ENCODE peak calls at places on chromosomes 2 and 18, in seven cellular contexts. S is neural progenitor cell; E is CD4-positive, alpha-beta T cell; T is heart right ventricle; A is WERI-Rb-1; Z is epithelial cell of esophagus; D is lower lobe of right lung. N is an unnamed sample.

GRCh38 chr2:59630789-59631188 is 922.7 kb downstream of the BCL11A start:
- DNase-seq in T (no peak), A (no peak), E (no peak), D (no peak), Z (no peak), S (no peak), N (no peak)

GRCh38 chr2:188645982-188646381 is 328.2 kb upstream of the COL3A1 start:
- DNase-seq in S (no peak), E (no peak), D (no peak), T (no peak), A (no peak), Z (no peak), N (no peak)

GRCh38 chr2:239597216-239597615 is 196.4 kb upstream of the HDAC4 start:
- DNase-seq in S (no peak), A (no peak), Z (no peak), T (no peak), E (no peak), D (peak), N (no peak)

GRCh38 chr2:239327536-239328305 is 73.1 kb downstream of the HDAC4 start:
- DNase-seq in T (no peak), S (no peak), E (no peak), Z (no peak), D (no peak), A (no peak), N (no peak)

GRCh38 chr18:62384610-62385097 is 59.5 kb downstream of the TNFRSF11A start:
- DNase-seq in S (peak), E (no peak), A (no peak), T (no peak), Z (peak), D (no peak), N (peak)

GRCh38 chr2:176117823-176118376 is 1.3 kb downstream of the HOXD10 start:
- DNase-seq in T (no peak), A (no peak), E (no peak), Z (no peak), S (no peak), D (no peak), N (no peak)

GRCh38 chr2:46970334-46971288 is 55.0 kb upstream of the MCFD2 start:
- DNase-seq in E (no peak), T (no peak), A (no peak), S (no peak), Z (peak), D (peak), N (peak)

GRCh38 chr18:29328932-29329331 is 1152.0 kb upstream of the CDH2 start:
- DNase-seq in S (no peak), Z (no peak), T (no peak), A (no peak), D (no peak), E (no peak), N (no peak)

GRCh38 chr2:219484343-219485200 is 14.1 kb upstream of the GMPPA start:
- DNase-seq in A (no peak), D (no peak), S (peak), E (no peak), Z (no peak), T (no peak), N (no peak)

GRCh38 chr2:35614640-35615039 is 740.9 kb upstream of the CRIM1 start:
- DNase-seq in A (no peak), D (no peak), T (no peak), Z (no peak), S (no peak), E (no peak), N (no peak)

GRCh38 chr2:160510617-160511016 is 17.0 kb upstream of the RBMS1 start:
- DNase-seq in Z (no peak), S (no peak), E (no peak), T (no peak), D (no peak), A (no peak), N (no peak)

GRCh38 chr18:8812631-8813030 is 107.3 kb downstream of the MTCL1 start:
- DNase-seq in T (no peak), Z (no peak), A (no peak), D (no peak), E (no peak), S (no peak), N (no peak)

GRCh38 chr2:241507430-241508239 is 749 bp downstream of the STK25 start:
- DNase-seq in D (peak), E (peak), S (peak), A (peak), T (no peak), Z (peak), N (peak)

GRCh38 chr2:239781461-239781860 is 243.7 kb downstream of the NDUFA10 start:
- DNase-seq in E (no peak), S (no peak), A (no peak), Z (no peak), T (no peak), D (no peak), N (no peak)

GRCh38 chr2:83742117-83742782 is 716.8 kb downstream of the SUCLG1 start:
- DNase-seq in A (no peak), D (peak), E (no peak), T (peak), Z (peak), S (no peak), N (peak)

GRCh38 chr2:136424112-136424511 is 306.2 kb upstream of the CXCR4 start:
- DNase-seq in T (no peak), A (no peak), E (no peak), Z (no peak), D (no peak), S (no peak), N (no peak)

GRCh38 chr2:46269545-46270273 is 27.5 kb upstream of the EPAS1 start:
- DNase-seq in E (no peak), Z (no peak), D (no peak), T (peak), A (no peak), S (no peak), N (no peak)

GRCh38 chr2:17107875-17108274 is 410.4 kb downstream of the RAD51AP2 start:
- DNase-seq in A (no peak), S (no peak), D (no peak), T (no peak), Z (no peak), E (no peak), N (no peak)

GRCh38 chr2:230046491-230046890 is 22.2 kb downstream of the SLC16A14 start:
- DNase-seq in Z (no peak), T (no peak), E (no peak), A (no peak), D (no peak), S (no peak), N (no peak)

GRCh38 chr2:162217596-162217995 is 25.6 kb downstream of the FAP start:
- DNase-seq in A (no peak), E (no peak), S (no peak), Z (no peak), T (no peak), D (no peak), N (no peak)

GRCh38 chr2:20151116-20151571 is 73.8 kb downstream of the SDC1 start:
- DNase-seq in S (no peak), E (no peak), D (no peak), T (no peak), Z (no peak), A (no peak), N (no peak)
- TF ChIP-seq CTCF in S (no peak), E (no peak), D (no peak), T (no peak), Z (no peak), A (no peak), N (no peak)

GRCh38 chr2:237604960-237605359 is 14.4 kb upstream of the RAB17 start:
- DNase-seq in E (no peak), T (no peak), Z (no peak), D (no peak), A (peak), S (no peak), N (no peak)
- TF ChIP-seq CTCF in E (no peak), T (peak), Z (no peak), D (peak), A (peak), S (no peak), N (no peak)

DNA sequence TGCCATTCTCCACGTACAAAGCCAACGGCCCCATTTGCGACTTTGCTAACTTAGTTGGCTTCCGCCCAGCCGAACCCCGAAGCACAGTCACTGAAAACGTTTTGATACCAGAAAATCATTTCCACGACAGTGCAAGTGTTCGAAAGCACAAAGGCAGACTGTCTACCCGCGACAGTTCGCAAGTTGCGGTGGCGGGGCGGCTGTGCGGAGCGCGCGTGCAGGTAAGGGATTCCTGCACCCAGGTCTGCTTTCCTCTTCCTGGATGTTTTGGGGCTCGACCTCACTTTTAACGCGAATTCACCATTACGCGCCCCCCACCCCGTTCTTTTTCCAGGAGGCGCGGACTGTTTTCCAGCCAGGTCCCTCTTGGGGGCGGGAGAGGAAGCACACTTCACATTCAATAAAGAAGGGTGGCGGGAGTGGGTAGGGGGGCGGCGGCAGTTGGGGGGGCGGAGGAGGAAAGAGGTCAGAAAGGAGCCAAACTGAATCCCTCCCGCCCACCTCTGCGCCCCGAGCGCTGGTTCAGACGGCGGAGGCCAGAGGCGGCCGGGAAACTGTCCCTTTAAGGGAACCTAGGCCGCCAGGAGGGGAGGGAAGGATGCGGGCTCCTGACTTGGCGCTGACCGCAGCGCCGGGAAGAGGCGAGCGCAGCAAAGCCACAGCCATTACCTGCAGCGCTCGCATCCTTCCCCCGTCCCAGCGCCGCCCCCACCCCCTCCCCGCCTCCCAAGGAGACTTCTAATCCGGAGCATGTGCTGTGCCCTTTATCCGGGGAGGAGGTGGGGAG is 107.5 kb upstream of the KCTD1 start:
- DNase-seq in Z (peak), S (peak), T (peak), D (peak), E (no peak), A (peak), N (peak)
- TF ChIP-seq CTCF in Z (no peak), S (peak), T (peak), D (no peak), E (no peak), A (no peak), N (peak)

GRCh38 chr18:49778826-49779465 is 34.4 kb downstream of the ACAA2 start:
- DNase-seq in D (no peak), Z (peak), E (no peak), T (no peak), S (no peak), A (peak), N (no peak)

GRCh38 chr18:49786019-49786720 is 27.2 kb downstream of the ACAA2 start:
- DNase-seq in D (no peak), A (no peak), T (no peak), Z (no peak), S (no peak), E (no peak), N (no peak)

GRCh38 chr18:49788327-49788908 is 24.9 kb downstream of the ACAA2 start:
- DNase-seq in S (no peak), A (no peak), D (no peak), E (no peak), T (no peak), Z (peak), N (no peak)

DNA sequence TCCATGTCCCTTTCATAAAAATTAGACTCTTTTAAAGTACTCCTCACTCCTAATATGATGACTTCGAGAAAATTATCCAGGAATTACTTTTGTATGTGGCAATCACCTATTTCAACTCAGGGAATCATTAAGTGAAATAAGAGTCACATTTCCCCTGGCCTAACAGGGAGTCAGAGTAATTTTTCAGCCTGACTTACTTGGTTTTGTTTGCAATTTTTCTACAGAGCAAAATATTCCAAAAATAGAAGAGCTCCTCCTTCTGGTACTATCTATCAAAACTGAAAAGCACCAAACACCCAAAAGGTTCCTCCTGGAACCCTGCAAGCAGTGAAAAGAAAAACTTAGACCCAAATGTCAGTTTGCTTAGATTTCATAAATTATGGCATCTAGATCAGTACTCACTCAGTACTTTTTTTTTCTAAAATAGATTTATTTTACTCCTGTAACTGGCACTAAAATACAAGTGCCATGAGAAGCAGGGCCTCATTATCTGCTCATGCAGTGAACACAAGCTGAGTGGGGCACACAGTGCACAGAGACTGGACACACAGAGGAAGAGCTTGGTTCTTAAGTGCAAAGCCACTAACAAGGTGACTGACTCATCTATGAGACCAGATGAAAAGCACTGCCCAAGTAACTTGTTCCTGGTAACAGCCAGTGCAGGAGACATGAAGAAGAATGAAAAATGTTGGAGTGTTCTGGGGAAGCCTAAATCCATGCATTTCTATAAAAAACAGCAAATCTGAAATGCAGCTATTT is 28.7 kb downstream of the ACAA2 start:
- DNase-seq in Z (peak), E (no peak), T (no peak), S (no peak), D (no peak), A (no peak), N (no peak)
- TF ChIP-seq CTCF in Z (peak), E (no peak), T (peak), S (peak), D (peak), A (peak), N (no peak)

DNA sequence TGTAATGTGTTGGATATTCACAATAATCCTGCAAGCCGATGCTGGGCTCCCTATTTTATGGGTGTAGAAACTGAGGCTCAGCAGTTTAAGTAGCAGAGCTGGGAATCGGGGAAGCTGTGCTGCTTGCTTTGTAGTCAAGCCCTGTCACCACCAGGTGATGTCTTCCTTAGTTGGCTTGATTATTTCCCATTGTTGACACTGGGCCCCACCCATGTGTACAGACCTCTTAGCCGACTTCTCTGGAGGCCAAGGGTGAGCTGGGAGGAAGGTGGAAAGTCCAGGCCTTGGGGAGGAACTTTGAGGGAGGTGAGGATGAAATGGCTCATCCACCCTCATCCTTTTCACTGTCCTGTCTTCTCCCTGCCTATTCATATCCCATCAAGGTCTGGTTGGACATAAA is 60.0 kb downstream of the CAPN13 start:
- DNase-seq in A (no peak), T (no peak), D (no peak), Z (no peak), S (no peak), E (no peak), N (no peak)
- TF ChIP-seq CTCF in A (no peak), T (no peak), D (no peak), Z (no peak), S (no peak), E (no peak), N (no peak)

DNA sequence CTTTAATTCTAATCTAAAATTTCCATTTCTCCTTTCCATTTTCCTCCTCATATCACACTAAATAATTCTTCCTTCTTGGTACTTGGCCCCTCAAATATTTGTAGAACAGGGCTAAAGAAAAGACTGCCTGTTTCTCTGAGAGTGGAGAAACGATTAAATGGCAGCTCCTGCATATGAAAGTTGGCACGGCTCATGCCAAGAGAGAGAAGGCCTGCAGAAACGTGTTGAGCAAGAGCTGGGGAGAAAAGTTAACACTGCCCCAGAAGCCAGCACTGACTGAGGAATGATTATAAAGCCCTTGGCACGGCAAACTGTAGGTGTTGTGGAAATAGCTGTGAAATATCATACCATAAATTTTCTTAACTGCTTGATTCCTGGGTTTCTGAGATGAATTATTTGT is 4.4 kb downstream of the FRZB start:
- DNase-seq in T (no peak), D (no peak), A (no peak), S (no peak), E (no peak), Z (peak), N (no peak)
- TF ChIP-seq CTCF in T (no peak), D (no peak), A (no peak), S (no peak), E (no peak), Z (no peak), N (no peak)

N was measured in RWPE1.